ENCODE peak calls at places on chromosome 6, in six cellular contexts. U, G, B, P, K and Q are unnamed samples. For H3F3A, the result is how much of the 10 kb centered on the place peaks cover.

GRCh38 chr6:126716012-126716411 is 376.1 kb downstream of the CENPW start:
- DNase-seq in U (no peak), G (no peak), B (no peak), P (peak), K (no peak), Q (no peak)

GRCh38 chr6:22838346-22838745 is 269.0 kb downstream of the HDGFL1 start:
- DNase-seq in U (peak), G (no peak), B (no peak), P (peak), K (no peak), Q (no peak)

GRCh38 chr6:35139924-35140524 is 1.1 kb downstream of the TCP11 start:
- DNase-seq in U (peak), G (peak), B (peak), P (peak), K (peak), Q (peak)

GRCh38 chr6:83696674-83697073 is 12.2 kb downstream of the SNAP91 start:
- DNase-seq in U (no peak), G (no peak), B (peak), P (no peak), K (no peak), Q (no peak)

GRCh38 chr6:97322811-97323210 is 39.8 kb upstream of the MMS22L start:
- DNase-seq in U (no peak), G (no peak), B (peak), P (peak), K (no peak), Q (no peak)

GRCh38 chr6:112041535-112041934 is 12.4 kb upstream of the CCN6 start:
- DNase-seq in U (peak), G (no peak), B (no peak), P (peak), K (no peak), Q (no peak)

GRCh38 chr6:152566040-152566875 is 70.9 kb downstream of the SYNE1 start:
- DNase-seq in U (no peak), G (no peak), B (no peak), P (no peak), K (no peak), Q (no peak)

GRCh38 chr6:71473908-71474307 is 185.3 kb downstream of the OGFRL1 start:
- DNase-seq in U (no peak), G (no peak), B (peak), P (peak), K (no peak), Q (no peak)

GRCh38 chr6:115830895-115831294 is 229.8 kb downstream of the FRK start:
- DNase-seq in U (no peak), G (no peak), B (peak), P (no peak), K (no peak), Q (no peak)

GRCh38 chr6:35611235-35611634 is 77.5 kb downstream of the FKBP5 start:
- DNase-seq in U (peak), G (no peak), B (no peak), P (peak), K (no peak), Q (peak)

GRCh38 chr6:113694278-113695077 is 162.7 kb upstream of the MARCKS start:
- DNase-seq in U (no peak), G (no peak), B (peak), P (peak), K (no peak), Q (no peak)

GRCh38 chr6:17032595-17033591 is 69.0 kb upstream of the STMND1 start:
- DNase-seq in U (no peak), G (no peak), B (peak), P (peak), K (peak), Q (no peak)

GRCh38 chr6:82072113-82072512 is 175.4 kb downstream of the IBTK start:
- DNase-seq in U (no peak), G (no peak), B (no peak), P (peak), K (no peak), Q (no peak)

GRCh38 chr6:52511572-52512151 is 65.2 kb downstream of the TRAM2 start:
- DNase-seq in U (no peak), G (no peak), B (peak), P (peak), K (peak), Q (no peak)

GRCh38 chr6:163398796-163399195 is 15.7 kb upstream of the QKI start:
- DNase-seq in U (no peak), G (no peak), B (no peak), P (no peak), K (no peak), Q (no peak)

GRCh38 chr6:99270030-99270429 is 79.4 kb downstream of the FAXC start:
- DNase-seq in U (no peak), G (no peak), B (no peak), P (no peak), K (no peak), Q (no peak)

GRCh38 chr6:137370871-137371633 is 123.1 kb downstream of the OLIG3 start:
- DNase-seq in U (peak), G (no peak), B (no peak), P (no peak), K (no peak), Q (peak)

GRCh38 chr6:38012573-38012972 is 193.0 kb downstream of the ZFAND3 start:
- DNase-seq in U (peak), G (peak), B (peak), P (peak), K (no peak), Q (peak)
- H3F3A ChIP-seq in U (under half), G (under half), B (under half), P (under half), K (under half), Q (under half)

GRCh38 chr6:157236040-157236725 is 87.1 kb downstream of the TMEM242 start:
- DNase-seq in U (peak), G (peak), B (no peak), P (peak), K (no peak), Q (no peak)
- TF ChIP-seq EZH2 in U (no peak), G (peak), B (no peak), P (peak), K (no peak), Q (no peak)

GRCh38 chr6:154448448-154449096 is 61.9 kb downstream of the CNKSR3 start:
- DNase-seq in U (peak), G (no peak), B (no peak), P (peak), K (no peak), Q (no peak)
- H3F3A ChIP-seq in U (under half), G (under half), B (under half), P (under half), K (under half), Q (under half)

GRCh38 chr6:32173051-32173727 is 2.7 kb downstream of the AGPAT1 start:
- DNase-seq in U (peak), G (no peak), B (no peak), P (no peak), K (no peak), Q (no peak)

GRCh38 chr6:32175322-32175710 is 568 bp downstream of the AGPAT1 start:
- DNase-seq in U (peak), G (no peak), B (no peak), P (peak), K (no peak), Q (no peak)

GRCh38 chr6:32176476-32177181 is 745 bp upstream of the AGPAT1 start:
- DNase-seq in U (no peak), G (no peak), B (peak), P (peak), K (no peak), Q (no peak)

GRCh38 chr6:32175711-32176475 is at the start of gene AGPAT1:
- DNase-seq in U (peak), G (peak), B (peak), P (peak), K (peak), Q (peak)

DNA sequence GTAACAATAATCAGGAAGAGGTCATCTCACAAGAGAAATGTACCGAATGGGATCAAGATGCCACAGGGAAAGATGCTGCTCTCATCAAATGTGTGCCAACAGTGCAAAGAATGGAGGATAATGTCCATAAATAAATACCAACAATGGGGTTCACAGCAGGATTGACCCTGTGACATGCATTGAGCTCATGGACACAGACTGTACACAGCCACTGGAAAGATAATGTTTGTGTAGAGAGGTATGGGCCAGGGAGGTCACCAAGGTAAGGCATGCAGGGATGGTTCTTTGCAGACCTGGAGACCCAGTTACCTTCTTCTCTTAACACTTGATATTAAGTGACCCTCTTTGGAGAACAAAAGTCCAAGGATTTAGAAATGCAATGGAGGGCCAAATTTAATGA is 1.5 kb downstream of the AGPAT1 start:
- DNase-seq in U (no peak), G (no peak), B (no peak), P (no peak), K (no peak), Q (no peak)
- TF ChIP-seq EZH2 in U (no peak), G (no peak), B (no peak), P (no peak), K (no peak), Q (no peak)

GRCh38 chr6:37174515-37175331 is 4.8 kb downstream of the PIM1 start:
- DNase-seq in U (peak), G (no peak), B (no peak), P (no peak), K (no peak), Q (no peak)
- H3F3A ChIP-seq in U (under half), G (under half), B (under half), P (under half), K (half or more), Q (half or more)

GRCh38 chr6:138451043-138451442 is 47.0 kb downstream of the HEBP2 start:
- DNase-seq in U (no peak), G (no peak), B (no peak), P (no peak), K (no peak), Q (no peak)
- TF ChIP-seq EZH2 in U (no peak), G (no peak), B (no peak), P (no peak), K (no peak), Q (no peak)

DNA sequence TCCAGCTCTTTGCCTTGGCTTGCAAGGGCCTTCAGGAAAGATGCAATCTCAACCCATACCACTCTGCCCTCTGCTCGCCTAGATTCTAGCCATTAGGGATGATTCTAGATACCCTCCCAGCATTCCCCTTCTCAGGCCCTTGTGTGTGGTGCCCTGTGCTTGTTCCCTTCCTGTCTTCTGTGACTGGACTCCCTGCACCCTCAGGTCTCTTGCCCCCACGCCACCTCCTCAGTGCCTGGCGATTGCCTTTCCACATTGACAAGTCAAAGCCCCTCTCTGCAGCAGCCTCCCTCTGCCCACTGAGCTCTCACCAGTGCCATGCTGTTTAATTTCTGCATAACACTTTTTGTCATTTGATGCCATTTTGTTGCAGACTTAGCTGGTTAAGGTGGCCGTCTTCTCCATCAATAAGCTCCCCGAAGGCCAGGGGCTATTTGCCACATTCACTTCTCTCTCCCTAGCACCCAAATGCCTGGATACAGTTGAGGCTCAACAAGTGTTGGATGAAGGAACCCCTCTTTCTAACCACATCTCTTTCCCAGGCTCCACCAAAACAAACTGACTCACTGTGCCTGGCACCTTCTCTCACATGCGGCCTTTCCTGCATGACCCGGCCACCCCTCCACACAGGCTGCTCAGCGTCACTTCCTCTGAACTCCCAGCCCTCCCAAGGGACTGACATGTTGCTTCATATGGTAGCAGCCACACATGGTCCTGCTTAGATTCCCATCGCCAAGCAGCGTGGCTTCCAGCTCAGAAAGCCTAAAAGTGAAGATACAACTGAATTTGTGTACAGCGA is 4.6 kb upstream of the TXNDC5 start:
- DNase-seq in U (no peak), G (no peak), B (no peak), P (peak), K (no peak), Q (no peak)
- H3F3A ChIP-seq in U (under half), G (under half), B (under half), P (under half), K (under half), Q (half or more)

DNA sequence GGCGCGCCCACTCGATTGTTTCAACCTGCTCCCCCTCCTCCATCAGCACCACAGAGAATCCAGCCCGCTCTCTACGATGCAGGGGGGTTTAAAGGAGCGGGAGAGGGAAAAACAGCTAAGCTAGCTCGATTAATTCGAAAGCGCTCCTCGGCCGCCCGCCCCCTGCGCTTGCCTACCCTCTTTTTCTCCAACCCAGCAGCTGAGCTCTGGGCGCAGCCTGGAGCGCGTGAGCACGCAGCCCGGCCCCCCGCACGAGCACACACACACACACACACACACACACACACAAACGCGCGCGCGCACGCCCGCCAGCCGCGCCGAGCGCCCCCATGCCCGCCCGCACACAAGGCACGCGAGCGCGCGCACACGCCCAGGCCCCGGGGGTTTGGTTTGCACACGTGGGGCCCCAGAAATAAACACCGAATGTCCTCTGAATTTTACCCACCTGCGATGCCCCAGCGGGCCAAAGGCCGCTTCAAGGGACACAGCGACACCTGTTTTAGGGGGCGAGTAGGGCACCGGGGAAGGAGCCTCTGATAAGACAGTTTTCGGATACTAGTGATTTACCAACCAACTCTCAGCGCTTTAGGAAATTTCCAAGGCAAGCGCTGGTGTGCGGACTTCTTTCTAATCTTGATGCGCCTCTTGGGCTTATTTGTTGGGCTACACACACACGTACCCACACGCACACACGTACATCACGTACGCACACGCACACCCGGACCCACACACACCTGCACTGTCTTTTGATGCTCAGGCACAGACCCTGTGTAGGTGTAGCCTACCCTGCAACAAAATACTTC is 787 bp upstream of the NRN1 start:
- DNase-seq in U (peak), G (peak), B (no peak), P (peak), K (no peak), Q (peak)
- TF ChIP-seq EZH2 in U (no peak), G (no peak), B (no peak), P (no peak), K (no peak), Q (no peak)

DNA sequence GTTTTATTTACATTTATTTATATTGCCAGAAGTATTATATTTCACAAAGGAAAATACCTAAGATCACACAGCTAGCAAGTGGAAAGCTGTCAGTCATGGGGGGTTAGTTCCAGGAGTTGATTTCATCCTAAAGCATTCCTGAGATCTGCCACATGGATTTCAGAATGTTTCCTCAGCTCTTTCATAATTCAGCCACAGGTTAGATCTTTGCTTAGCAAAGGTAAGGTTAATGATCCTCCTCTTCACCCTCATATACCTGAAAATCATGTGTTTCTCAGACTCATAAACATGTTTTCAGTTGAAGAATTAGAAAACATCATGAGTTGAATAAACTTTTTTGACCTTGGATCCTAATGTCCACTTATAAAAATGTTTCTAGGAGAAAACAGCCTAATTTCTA is 215.4 kb downstream of the ARHGAP18 start:
- DNase-seq in U (no peak), G (no peak), B (no peak), P (no peak), K (no peak), Q (no peak)
- H3F3A ChIP-seq in U (under half), G (under half), B (under half), P (half or more), K (under half), Q (under half)

GRCh38 chr6:130057495-130057894 is 39.1 kb downstream of the L3MBTL3 start:
- DNase-seq in U (no peak), G (no peak), B (no peak), P (no peak), K (no peak), Q (no peak)
- TF ChIP-seq EZH2 in U (no peak), G (no peak), B (no peak), P (no peak), K (no peak), Q (no peak)